ENCODE peak calls at places on chromosomes 1 and 21, in six cellular contexts. One of them, this sample, is unnamed.

GRCh38 chr1:230426246-230427101 is at the start of gene PGBD5:
- DNase-seq in hypothalamus: peak; percentile 51
- DNase-seq in stimulated activated CD8-positive, alpha-beta memory T cell treated with anti-CD3 and anti-CD28 coated beads, Interleukin-4, amount 100 ng/mL, for 48 hours: peak; percentile 80
- DNase-seq in NCI-H2081: peak; percentile 91
- DNase-seq in globus pallidus: peak; percentile 92
- DNase-seq in HAP-1: peak; percentile 65
- DNase-seq in this sample: peak; percentile 91

GRCh38 chr1:3435666-3436065 is 18.8 kb upstream of the ARHGEF16 start:
- DNase-seq in hypothalamus: no peak
- DNase-seq in stimulated activated CD8-positive, alpha-beta memory T cell treated with anti-CD3 and anti-CD28 coated beads, Interleukin-4, amount 100 ng/mL, for 48 hours: no peak
- DNase-seq in NCI-H2081: no peak
- DNase-seq in globus pallidus: no peak
- DNase-seq in HAP-1: no peak
- DNase-seq in this sample: no peak

GRCh38 chr21:16908087-16908486 is 604.8 kb upstream of the CXADR start:
- DNase-seq in hypothalamus: no peak
- DNase-seq in stimulated activated CD8-positive, alpha-beta memory T cell treated with anti-CD3 and anti-CD28 coated beads, Interleukin-4, amount 100 ng/mL, for 48 hours: no peak
- DNase-seq in NCI-H2081: no peak
- DNase-seq in globus pallidus: peak; percentile 52
- DNase-seq in HAP-1: no peak
- DNase-seq in this sample: no peak

GRCh38 chr1:71521655-71522264 is 440.9 kb upstream of the ZRANB2 start:
- DNase-seq in hypothalamus: no peak
- DNase-seq in stimulated activated CD8-positive, alpha-beta memory T cell treated with anti-CD3 and anti-CD28 coated beads, Interleukin-4, amount 100 ng/mL, for 48 hours: no peak
- DNase-seq in NCI-H2081: peak; percentile 60
- DNase-seq in globus pallidus: peak; percentile 51
- DNase-seq in HAP-1: peak; percentile 28
- DNase-seq in this sample: peak; percentile 8

GRCh38 chr1:11749203-11749689 is 12.7 kb upstream of the C1orf167 start:
- DNase-seq in hypothalamus: no peak
- DNase-seq in stimulated activated CD8-positive, alpha-beta memory T cell treated with anti-CD3 and anti-CD28 coated beads, Interleukin-4, amount 100 ng/mL, for 48 hours: peak; percentile 66
- DNase-seq in NCI-H2081: peak; percentile 4
- DNase-seq in globus pallidus: no peak
- DNase-seq in HAP-1: peak; percentile 58
- DNase-seq in this sample: no peak

GRCh38 chr21:33980276-33980916 is 64.8 kb upstream of the ATP5PO start:
- DNase-seq in hypothalamus: no peak
- DNase-seq in stimulated activated CD8-positive, alpha-beta memory T cell treated with anti-CD3 and anti-CD28 coated beads, Interleukin-4, amount 100 ng/mL, for 48 hours: peak; percentile 29
- DNase-seq in NCI-H2081: no peak
- DNase-seq in globus pallidus: no peak
- DNase-seq in HAP-1: no peak
- DNase-seq in this sample: no peak

GRCh38 chr1:12406218-12407021 is 176.6 kb downstream of the VPS13D start:
- DNase-seq in hypothalamus: no peak
- DNase-seq in stimulated activated CD8-positive, alpha-beta memory T cell treated with anti-CD3 and anti-CD28 coated beads, Interleukin-4, amount 100 ng/mL, for 48 hours: no peak
- DNase-seq in NCI-H2081: no peak
- DNase-seq in globus pallidus: peak; percentile 37
- DNase-seq in HAP-1: no peak
- DNase-seq in this sample: peak; percentile 46

GRCh38 chr1:239874831-239875230 is 216.9 kb upstream of the FMN2 start:
- DNase-seq in hypothalamus: no peak
- DNase-seq in stimulated activated CD8-positive, alpha-beta memory T cell treated with anti-CD3 and anti-CD28 coated beads, Interleukin-4, amount 100 ng/mL, for 48 hours: no peak
- DNase-seq in NCI-H2081: no peak
- DNase-seq in globus pallidus: no peak
- DNase-seq in HAP-1: no peak
- DNase-seq in this sample: no peak

GRCh38 chr21:26759731-26760130 is 85.5 kb downstream of the ADAMTS1 start:
- DNase-seq in hypothalamus: no peak
- DNase-seq in stimulated activated CD8-positive, alpha-beta memory T cell treated with anti-CD3 and anti-CD28 coated beads, Interleukin-4, amount 100 ng/mL, for 48 hours: no peak
- DNase-seq in NCI-H2081: no peak
- DNase-seq in globus pallidus: no peak
- DNase-seq in HAP-1: no peak
- DNase-seq in this sample: no peak

GRCh38 chr1:43982798-43983197 is 3.8 kb downstream of the B4GALT2 start:
- DNase-seq in hypothalamus: no peak
- DNase-seq in stimulated activated CD8-positive, alpha-beta memory T cell treated with anti-CD3 and anti-CD28 coated beads, Interleukin-4, amount 100 ng/mL, for 48 hours: no peak
- DNase-seq in NCI-H2081: no peak
- DNase-seq in globus pallidus: no peak
- DNase-seq in HAP-1: no peak
- DNase-seq in this sample: no peak

GRCh38 chr1:102098536-102098935 is 101.8 kb upstream of the OLFM3 start:
- DNase-seq in hypothalamus: no peak
- DNase-seq in stimulated activated CD8-positive, alpha-beta memory T cell treated with anti-CD3 and anti-CD28 coated beads, Interleukin-4, amount 100 ng/mL, for 48 hours: no peak
- DNase-seq in NCI-H2081: no peak
- DNase-seq in globus pallidus: no peak
- DNase-seq in HAP-1: no peak
- DNase-seq in this sample: no peak

GRCh38 chr1:165376041-165376810 is 19.7 kb upstream of the LMX1A start:
- DNase-seq in hypothalamus: peak; percentile 62
- DNase-seq in stimulated activated CD8-positive, alpha-beta memory T cell treated with anti-CD3 and anti-CD28 coated beads, Interleukin-4, amount 100 ng/mL, for 48 hours: peak; percentile 51
- DNase-seq in NCI-H2081: no peak
- DNase-seq in globus pallidus: peak; percentile 82
- DNase-seq in HAP-1: peak; percentile 49
- DNase-seq in this sample: peak; percentile 67

GRCh38 chr1:68117416-68117815 is 67.0 kb upstream of the DIRAS3 start:
- DNase-seq in hypothalamus: no peak
- DNase-seq in stimulated activated CD8-positive, alpha-beta memory T cell treated with anti-CD3 and anti-CD28 coated beads, Interleukin-4, amount 100 ng/mL, for 48 hours: no peak
- DNase-seq in NCI-H2081: no peak
- DNase-seq in globus pallidus: no peak
- DNase-seq in HAP-1: no peak
- DNase-seq in this sample: no peak

GRCh38 chr1:44048816-44049215 is 17.6 kb upstream of the SLC6A9 start:
- DNase-seq in hypothalamus: no peak
- DNase-seq in stimulated activated CD8-positive, alpha-beta memory T cell treated with anti-CD3 and anti-CD28 coated beads, Interleukin-4, amount 100 ng/mL, for 48 hours: no peak
- DNase-seq in NCI-H2081: no peak
- DNase-seq in globus pallidus: no peak
- DNase-seq in HAP-1: no peak
- DNase-seq in this sample: no peak

GRCh38 chr1:3943123-3943431 is 43.0 kb upstream of the C1orf174 start:
- DNase-seq in hypothalamus: no peak
- DNase-seq in stimulated activated CD8-positive, alpha-beta memory T cell treated with anti-CD3 and anti-CD28 coated beads, Interleukin-4, amount 100 ng/mL, for 48 hours: no peak
- DNase-seq in NCI-H2081: no peak
- DNase-seq in globus pallidus: no peak
- DNase-seq in HAP-1: no peak
- DNase-seq in this sample: no peak

GRCh38 chr1:40818264-40818961 is 34.8 kb downstream of the KCNQ4 start:
- DNase-seq in hypothalamus: no peak
- DNase-seq in stimulated activated CD8-positive, alpha-beta memory T cell treated with anti-CD3 and anti-CD28 coated beads, Interleukin-4, amount 100 ng/mL, for 48 hours: peak; percentile 93
- DNase-seq in NCI-H2081: no peak
- DNase-seq in globus pallidus: no peak
- DNase-seq in HAP-1: no peak
- DNase-seq in this sample: peak; percentile 77

GRCh38 chr1:53381790-53382401 is 54.0 kb upstream of the LRP8 start:
- DNase-seq in hypothalamus: no peak
- DNase-seq in stimulated activated CD8-positive, alpha-beta memory T cell treated with anti-CD3 and anti-CD28 coated beads, Interleukin-4, amount 100 ng/mL, for 48 hours: no peak
- DNase-seq in NCI-H2081: no peak
- DNase-seq in globus pallidus: no peak
- DNase-seq in HAP-1: no peak
- DNase-seq in this sample: no peak

GRCh38 chr1:224430511-224431113 is 4.0 kb downstream of the WDR26 start:
- DNase-seq in hypothalamus: no peak
- DNase-seq in stimulated activated CD8-positive, alpha-beta memory T cell treated with anti-CD3 and anti-CD28 coated beads, Interleukin-4, amount 100 ng/mL, for 48 hours: no peak
- DNase-seq in NCI-H2081: peak; percentile 35
- DNase-seq in globus pallidus: peak; percentile 26
- DNase-seq in HAP-1: no peak
- DNase-seq in this sample: no peak

GRCh38 chr21:17775431-17776126 is 43.6 kb downstream of the C21orf91 start:
- DNase-seq in hypothalamus: no peak
- DNase-seq in stimulated activated CD8-positive, alpha-beta memory T cell treated with anti-CD3 and anti-CD28 coated beads, Interleukin-4, amount 100 ng/mL, for 48 hours: peak; percentile 66
- DNase-seq in NCI-H2081: no peak
- DNase-seq in globus pallidus: no peak
- DNase-seq in HAP-1: no peak
- DNase-seq in this sample: no peak

GRCh38 chr1:230863449-230863848 is 4.9 kb downstream of the C1orf198 start:
- DNase-seq in hypothalamus: peak; percentile 18
- DNase-seq in stimulated activated CD8-positive, alpha-beta memory T cell treated with anti-CD3 and anti-CD28 coated beads, Interleukin-4, amount 100 ng/mL, for 48 hours: no peak
- DNase-seq in NCI-H2081: no peak
- DNase-seq in globus pallidus: peak; percentile 67
- DNase-seq in HAP-1: no peak
- DNase-seq in this sample: no peak

GRCh38 chr1:236164273-236164672 is 21.9 kb downstream of the GPR137B start:
- DNase-seq in hypothalamus: no peak
- DNase-seq in stimulated activated CD8-positive, alpha-beta memory T cell treated with anti-CD3 and anti-CD28 coated beads, Interleukin-4, amount 100 ng/mL, for 48 hours: no peak
- DNase-seq in NCI-H2081: no peak
- DNase-seq in globus pallidus: no peak
- DNase-seq in HAP-1: no peak
- DNase-seq in this sample: no peak

GRCh38 chr1:59500970-59501742 is 204.3 kb downstream of the FGGY start:
- DNase-seq in hypothalamus: no peak
- DNase-seq in stimulated activated CD8-positive, alpha-beta memory T cell treated with anti-CD3 and anti-CD28 coated beads, Interleukin-4, amount 100 ng/mL, for 48 hours: no peak
- DNase-seq in NCI-H2081: peak; percentile 17
- DNase-seq in globus pallidus: no peak
- DNase-seq in HAP-1: peak; percentile 12
- DNase-seq in this sample: no peak

GRCh38 chr1:241972703-241973375 is 15.3 kb downstream of the BECN2 start:
- DNase-seq in hypothalamus: no peak
- DNase-seq in stimulated activated CD8-positive, alpha-beta memory T cell treated with anti-CD3 and anti-CD28 coated beads, Interleukin-4, amount 100 ng/mL, for 48 hours: no peak
- DNase-seq in NCI-H2081: peak; percentile 24
- DNase-seq in globus pallidus: no peak
- DNase-seq in HAP-1: no peak
- DNase-seq in this sample: peak; percentile 77

GRCh38 chr1:151364996-151365395 is 7.5 kb downstream of the SELENBP1 start:
- DNase-seq in hypothalamus: no peak
- DNase-seq in stimulated activated CD8-positive, alpha-beta memory T cell treated with anti-CD3 and anti-CD28 coated beads, Interleukin-4, amount 100 ng/mL, for 48 hours: no peak
- DNase-seq in NCI-H2081: no peak
- DNase-seq in globus pallidus: no peak
- DNase-seq in HAP-1: no peak
- DNase-seq in this sample: no peak

GRCh38 chr1:18480315-18481189 is at the start of gene KLHDC7A:
- DNase-seq in hypothalamus: no peak
- DNase-seq in stimulated activated CD8-positive, alpha-beta memory T cell treated with anti-CD3 and anti-CD28 coated beads, Interleukin-4, amount 100 ng/mL, for 48 hours: no peak
- DNase-seq in NCI-H2081: no peak
- DNase-seq in globus pallidus: no peak
- DNase-seq in HAP-1: no peak
- DNase-seq in this sample: peak; percentile 21

GRCh38 chr21:43634618-43635017 is 24.7 kb downstream of the HSF2BP start:
- DNase-seq in hypothalamus: no peak
- DNase-seq in stimulated activated CD8-positive, alpha-beta memory T cell treated with anti-CD3 and anti-CD28 coated beads, Interleukin-4, amount 100 ng/mL, for 48 hours: no peak
- DNase-seq in NCI-H2081: no peak
- DNase-seq in globus pallidus: no peak
- DNase-seq in HAP-1: no peak
- DNase-seq in this sample: no peak

GRCh38 chr1:47407481-47407880 is 8.6 kb upstream of the FOXE3 start:
- DNase-seq in hypothalamus: no peak
- DNase-seq in stimulated activated CD8-positive, alpha-beta memory T cell treated with anti-CD3 and anti-CD28 coated beads, Interleukin-4, amount 100 ng/mL, for 48 hours: no peak
- DNase-seq in NCI-H2081: no peak
- DNase-seq in globus pallidus: no peak
- DNase-seq in HAP-1: no peak
- DNase-seq in this sample: no peak

GRCh38 chr1:224340711-224341384 is 10.9 kb upstream of the NVL start:
- DNase-seq in hypothalamus: no peak
- DNase-seq in stimulated activated CD8-positive, alpha-beta memory T cell treated with anti-CD3 and anti-CD28 coated beads, Interleukin-4, amount 100 ng/mL, for 48 hours: peak; percentile 52
- DNase-seq in NCI-H2081: no peak
- DNase-seq in globus pallidus: no peak
- DNase-seq in HAP-1: peak; percentile 52
- DNase-seq in this sample: no peak

GRCh38 chr1:199172286-199173124 is 533.7 kb downstream of the PTPRC start:
- DNase-seq in hypothalamus: no peak
- DNase-seq in stimulated activated CD8-positive, alpha-beta memory T cell treated with anti-CD3 and anti-CD28 coated beads, Interleukin-4, amount 100 ng/mL, for 48 hours: peak; percentile 29
- DNase-seq in NCI-H2081: no peak
- DNase-seq in globus pallidus: no peak
- DNase-seq in HAP-1: no peak
- DNase-seq in this sample: no peak

GRCh38 chr1:170929835-170930554 is 5.3 kb upstream of the MROH9 start:
- DNase-seq in hypothalamus: no peak
- DNase-seq in stimulated activated CD8-positive, alpha-beta memory T cell treated with anti-CD3 and anti-CD28 coated beads, Interleukin-4, amount 100 ng/mL, for 48 hours: peak; percentile 27
- DNase-seq in NCI-H2081: peak; percentile 70
- DNase-seq in globus pallidus: peak; percentile 53
- DNase-seq in HAP-1: peak; percentile 74
- DNase-seq in this sample: peak; percentile 55

GRCh38 chr1:175146535-175147213 is 45.9 kb downstream of the KIAA0040 start:
- DNase-seq in hypothalamus: no peak
- DNase-seq in stimulated activated CD8-positive, alpha-beta memory T cell treated with anti-CD3 and anti-CD28 coated beads, Interleukin-4, amount 100 ng/mL, for 48 hours: peak; percentile 88
- DNase-seq in NCI-H2081: peak; percentile 67
- DNase-seq in globus pallidus: peak; percentile 13
- DNase-seq in HAP-1: peak; percentile 45
- DNase-seq in this sample: peak; percentile 65

GRCh38 chr1:155134322-155134721 is 1.3 kb upstream of the SLC50A1 start:
- DNase-seq in hypothalamus: no peak
- DNase-seq in stimulated activated CD8-positive, alpha-beta memory T cell treated with anti-CD3 and anti-CD28 coated beads, Interleukin-4, amount 100 ng/mL, for 48 hours: no peak
- DNase-seq in NCI-H2081: no peak
- DNase-seq in globus pallidus: no peak
- DNase-seq in HAP-1: no peak
- DNase-seq in this sample: no peak

GRCh38 chr1:11535761-11536572 is 57.0 kb downstream of the DISP3 start:
- DNase-seq in hypothalamus: no peak
- DNase-seq in stimulated activated CD8-positive, alpha-beta memory T cell treated with anti-CD3 and anti-CD28 coated beads, Interleukin-4, amount 100 ng/mL, for 48 hours: no peak
- DNase-seq in NCI-H2081: no peak
- DNase-seq in globus pallidus: no peak
- DNase-seq in HAP-1: no peak
- DNase-seq in this sample: no peak

GRCh38 chr1:15249032-15249601 is 2.1 kb downstream of the FHAD1 start:
- DNase-seq in hypothalamus: no peak
- DNase-seq in stimulated activated CD8-positive, alpha-beta memory T cell treated with anti-CD3 and anti-CD28 coated beads, Interleukin-4, amount 100 ng/mL, for 48 hours: peak; percentile 75
- DNase-seq in NCI-H2081: no peak
- DNase-seq in globus pallidus: no peak
- DNase-seq in HAP-1: no peak
- DNase-seq in this sample: no peak

GRCh38 chr1:58907398-58907797 is 123.6 kb upstream of the JUN start:
- DNase-seq in hypothalamus: no peak
- DNase-seq in stimulated activated CD8-positive, alpha-beta memory T cell treated with anti-CD3 and anti-CD28 coated beads, Interleukin-4, amount 100 ng/mL, for 48 hours: no peak
- DNase-seq in NCI-H2081: peak; percentile 13
- DNase-seq in globus pallidus: no peak
- DNase-seq in HAP-1: no peak
- DNase-seq in this sample: no peak

GRCh38 chr1:10734900-10735602 is 61.4 kb downstream of the CASZ1 start:
- DNase-seq in hypothalamus: no peak
- DNase-seq in stimulated activated CD8-positive, alpha-beta memory T cell treated with anti-CD3 and anti-CD28 coated beads, Interleukin-4, amount 100 ng/mL, for 48 hours: no peak
- DNase-seq in NCI-H2081: peak; percentile 38
- DNase-seq in globus pallidus: peak; percentile 28
- DNase-seq in HAP-1: peak; percentile 50
- DNase-seq in this sample: peak; percentile 44

GRCh38 chr1:111990026-111990877 is 784 bp upstream of the KCND3 start:
- DNase-seq in hypothalamus: no peak
- DNase-seq in stimulated activated CD8-positive, alpha-beta memory T cell treated with anti-CD3 and anti-CD28 coated beads, Interleukin-4, amount 100 ng/mL, for 48 hours: no peak
- DNase-seq in NCI-H2081: no peak
- DNase-seq in globus pallidus: no peak
- DNase-seq in HAP-1: no peak
- DNase-seq in this sample: peak; percentile 15

GRCh38 chr1:40622051-40622450 is 43.4 kb downstream of the RIMS3 start:
- DNase-seq in hypothalamus: no peak
- DNase-seq in stimulated activated CD8-positive, alpha-beta memory T cell treated with anti-CD3 and anti-CD28 coated beads, Interleukin-4, amount 100 ng/mL, for 48 hours: no peak
- DNase-seq in NCI-H2081: no peak
- DNase-seq in globus pallidus: no peak
- DNase-seq in HAP-1: no peak
- DNase-seq in this sample: no peak